ENCODE peak calls at places on chromosome 13, in ten cellular contexts. B is NCI-H510A, I is Caki2, H is NCI-H2029 treated with DMSO at 0.1 percent for 48 hours, A is aorta, P is right cardiac atrium, M is uterus, Q is KG1, G is astrocyte, O is pancreas. C is an unnamed sample.
A peak's percentile ranks its signal among the peaks of the same experiment; 100 is the strongest.

GRCh38 chr13:74132768-74133656 is 1.2 kb downstream of the KLF12 start:
- DNase-seq in B (no peak), I (peak; percentile 29), H (no peak), A (peak; percentile 78), P (peak; percentile 71), M (peak; percentile 24), Q (no peak), G (peak; percentile 57), O (no peak), C (peak; percentile 41)

GRCh38 chr13:54536112-54536511 is 1507.5 kb downstream of the OLFM4 start:
- DNase-seq in B (no peak), I (peak; percentile 22), H (no peak), A (no peak), P (no peak), M (no peak), Q (no peak), G (no peak), O (no peak), C (no peak)

GRCh38 chr13:51865838-51866237 is 4.1 kb downstream of the CCDC70 start:
- DNase-seq in B (no peak), I (no peak), H (no peak), A (no peak), P (no peak), M (no peak), Q (no peak), G (no peak), O (no peak), C (no peak)

GRCh38 chr13:90918551-90918950 is 428.9 kb upstream of the MIR17HG start:
- DNase-seq in B (no peak), I (peak; percentile 64), H (no peak), A (no peak), P (no peak), M (no peak), Q (no peak), G (peak; percentile 92), O (no peak), C (peak; percentile 4)

GRCh38 chr13:51894239-51894638 is 32.5 kb downstream of the CCDC70 start:
- DNase-seq in B (no peak), I (peak; percentile 3), H (no peak), A (no peak), P (no peak), M (no peak), Q (no peak), G (no peak), O (no peak), C (peak; percentile 29)

GRCh38 chr13:49356224-49356623 is 87.6 kb downstream of the CAB39L start:
- DNase-seq in B (no peak), I (no peak), H (no peak), A (no peak), P (no peak), M (no peak), Q (no peak), G (peak; percentile 96), O (no peak), C (peak; percentile 88)

GRCh38 chr13:24691381-24691780 is 11.2 kb downstream of the ATP12A start:
- DNase-seq in B (no peak), I (no peak), H (no peak), A (no peak), P (no peak), M (no peak), Q (no peak), G (no peak), O (no peak), C (no peak)

GRCh38 chr13:44406617-44407016 is 33.0 kb downstream of the SERP2 start:
- DNase-seq in B (no peak), I (no peak), H (no peak), A (no peak), P (no peak), M (no peak), Q (no peak), G (no peak), O (no peak), C (no peak)

GRCh38 chr13:23865898-23866297 is 23.3 kb downstream of the MIPEP start:
- DNase-seq in B (no peak), I (no peak), H (no peak), A (no peak), P (no peak), M (no peak), Q (no peak), G (no peak), O (no peak), C (no peak)

GRCh38 chr13:83950284-83950683 is 68.0 kb upstream of the SLITRK1 start:
- DNase-seq in B (no peak), I (no peak), H (no peak), A (no peak), P (no peak), M (no peak), Q (no peak), G (no peak), O (no peak), C (no peak)

GRCh38 chr13:29849071-29849541 is 1.3 kb downstream of the UBL3 start:
- DNase-seq in B (no peak), I (peak; percentile 43), H (no peak), A (no peak), P (peak; percentile 43), M (no peak), Q (peak; percentile 41), G (peak; percentile 32), O (no peak), C (no peak)

GRCh38 chr13:80131204-80131603 is 209.7 kb downstream of the SPRY2 start:
- DNase-seq in B (peak; percentile 32), I (no peak), H (no peak), A (peak; percentile 83), P (peak; percentile 95), M (peak; percentile 39), Q (no peak), G (peak; percentile 49), O (peak; percentile 39), C (peak; percentile 83)

GRCh38 chr13:110070511-110071120 is 236.3 kb downstream of the COL4A1 start:
- DNase-seq in B (no peak), I (peak; percentile 25), H (no peak), A (no peak), P (no peak), M (no peak), Q (no peak), G (peak; percentile 87), O (no peak), C (peak; percentile 87)

GRCh38 chr13:94702181-94703041 is 9.9 kb downstream of the SOX21 start:
- DNase-seq in B (no peak), I (no peak), H (no peak), A (no peak), P (no peak), M (no peak), Q (no peak), G (no peak), O (no peak), C (no peak)

C was measured in LHCN-M2.